ENCODE peak calls at places on chromosomes 6 and 20, in four cellular contexts. C, U, K and N are unnamed samples. For H3K36me3 and H3K27me3, the result is how much of the 10 kb centered on the place peaks cover.

GRCh38 chr6:89007209-89008001 is 44.0 kb upstream of the RNGTT start:
- DNase-seq in C (no peak), U (peak), K (no peak), N (no peak)

GRCh38 chr6:139823808-139824126 is 449.3 kb upstream of the CITED2 start:
- DNase-seq in C (no peak), U (no peak), K (no peak), N (no peak)

GRCh38 chr6:123562677-123563076 is 74.1 kb downstream of the TRDN start:
- DNase-seq in C (no peak), U (no peak), K (no peak), N (no peak)

GRCh38 chr20:57109151-57109953 is 157.1 kb downstream of the BMP7 start:
- DNase-seq in C (peak), U (peak), K (no peak), N (no peak)

GRCh38 chr6:129875610-129876515 is 14.7 kb upstream of the TMEM244 start:
- DNase-seq in C (no peak), U (no peak), K (no peak), N (no peak)

GRCh38 chr6:162249907-162250642 is 477.5 kb downstream of the PRKN start:
- DNase-seq in C (no peak), U (no peak), K (no peak), N (no peak)

GRCh38 chr20:41508335-41508734 is 109.8 kb downstream of the CHD6 start:
- DNase-seq in C (no peak), U (no peak), K (no peak), N (no peak)

GRCh38 chr6:9138856-9139426 is 703.6 kb upstream of the SLC35B3 start:
- DNase-seq in C (no peak), U (no peak), K (no peak), N (no peak)

GRCh38 chr6:26554669-26555504 is 16.7 kb downstream of the HMGN4 start:
- DNase-seq in C (no peak), U (peak), K (peak), N (no peak)

GRCh38 chr6:44738652-44739141 is 351.2 kb downstream of the CDC5L start:
- DNase-seq in C (no peak), U (peak), K (peak), N (peak)

GRCh38 chr20:60851826-60852704 is 400.0 kb upstream of the CDH4 start:
- DNase-seq in C (no peak), U (peak), K (peak), N (peak)

GRCh38 chr20:38270869-38271608 is 10.5 kb upstream of the KIAA1755 start:
- DNase-seq in C (peak), U (peak), K (no peak), N (no peak)

GRCh38 chr6:830667-831327 is 137.9 kb upstream of the EXOC2 start:
- DNase-seq in C (no peak), U (no peak), K (no peak), N (no peak)

GRCh38 chr6:128638817-128639216 is 118.4 kb upstream of the PTPRK start:
- DNase-seq in C (no peak), U (no peak), K (no peak), N (no peak)

GRCh38 chr6:107122748-107123147 is 7.4 kb upstream of the BEND3 start:
- DNase-seq in C (no peak), U (no peak), K (no peak), N (no peak)

GRCh38 chr20:36793294-36794115 is 19.9 kb upstream of the DSN1 start:
- DNase-seq in C (no peak), U (no peak), K (no peak), N (peak)

GRCh38 chr20:36792422-36792821 is 18.9 kb upstream of the DSN1 start:
- DNase-seq in C (no peak), U (peak), K (peak), N (peak)

GRCh38 chr20:36794116-36794474 is 20.5 kb upstream of the DSN1 start:
- DNase-seq in C (no peak), U (no peak), K (no peak), N (no peak)

GRCh38 chr20:36795691-36796090 is 22.1 kb upstream of the DSN1 start:
- DNase-seq in C (no peak), U (no peak), K (no peak), N (no peak)

GRCh38 chr20:36791862-36792261 is 18.3 kb upstream of the DSN1 start:
- DNase-seq in C (no peak), U (no peak), K (no peak), N (no peak)
- H3K36me3 ChIP-seq in C (under half), U (under half), K (under half), N (under half)

GRCh38 chr6:6543181-6543879 is 45.2 kb upstream of the LY86 start:
- DNase-seq in C (peak), U (no peak), K (no peak), N (no peak)

GRCh38 chr6:6546318-6547110 is 42.0 kb upstream of the LY86 start:
- DNase-seq in C (peak), U (peak), K (peak), N (peak)

GRCh38 chr6:6542357-6542756 is 46.2 kb upstream of the LY86 start:
- DNase-seq in C (no peak), U (no peak), K (no peak), N (no peak)

GRCh38 chr6:6545616-6546317 is 42.8 kb upstream of the LY86 start:
- DNase-seq in C (no peak), U (no peak), K (no peak), N (peak)

GRCh38 chr6:6547111-6547879 is 41.2 kb upstream of the LY86 start:
- DNase-seq in C (peak), U (peak), K (peak), N (peak)
- H3K4me3 ChIP-seq in C (peak), U (peak), K (peak), N (peak)

GRCh38 chr20:55390791-55391190 is 614.5 kb downstream of the CBLN4 start:
- DNase-seq in C (no peak), U (no peak), K (no peak), N (no peak)

DNA sequence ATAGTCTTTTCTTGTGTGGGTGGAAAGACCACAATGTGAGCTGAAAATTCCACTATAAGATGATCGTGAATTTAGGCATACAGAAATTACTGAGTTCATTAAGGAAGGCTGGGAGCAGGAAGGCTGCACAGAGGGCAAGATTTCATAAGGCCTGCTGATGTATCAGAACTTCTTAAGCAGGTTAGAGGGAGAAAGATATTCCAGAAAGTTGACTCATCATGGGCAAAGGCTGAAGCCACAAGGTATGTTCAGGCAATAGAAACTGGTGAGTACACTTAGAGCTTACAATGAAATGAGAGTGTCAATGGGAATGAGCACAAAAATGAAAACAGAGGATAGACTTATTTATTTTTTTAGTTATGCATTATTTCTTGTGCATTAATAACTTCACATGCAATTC is 618.6 kb downstream of the CBLN4 start:
- DNase-seq in C (no peak), U (no peak), K (no peak), N (no peak)
- H3K27me3 ChIP-seq in C (under half), U (under half), K (under half), N (under half)

GRCh38 chr20:35120012-35120701 is 27.0 kb downstream of the EDEM2 start:
- DNase-seq in C (no peak), U (no peak), K (no peak), N (no peak)

GRCh38 chr20:35117629-35118028 is 25.0 kb upstream of the TRPC4AP start:
- DNase-seq in C (no peak), U (no peak), K (no peak), N (no peak)

GRCh38 chr20:35117148-35117547 is 24.5 kb upstream of the TRPC4AP start:
- DNase-seq in C (no peak), U (no peak), K (no peak), N (no peak)

GRCh38 chr20:35122787-35123405 is 24.2 kb downstream of the EDEM2 start:
- DNase-seq in C (no peak), U (no peak), K (no peak), N (no peak)

DNA sequence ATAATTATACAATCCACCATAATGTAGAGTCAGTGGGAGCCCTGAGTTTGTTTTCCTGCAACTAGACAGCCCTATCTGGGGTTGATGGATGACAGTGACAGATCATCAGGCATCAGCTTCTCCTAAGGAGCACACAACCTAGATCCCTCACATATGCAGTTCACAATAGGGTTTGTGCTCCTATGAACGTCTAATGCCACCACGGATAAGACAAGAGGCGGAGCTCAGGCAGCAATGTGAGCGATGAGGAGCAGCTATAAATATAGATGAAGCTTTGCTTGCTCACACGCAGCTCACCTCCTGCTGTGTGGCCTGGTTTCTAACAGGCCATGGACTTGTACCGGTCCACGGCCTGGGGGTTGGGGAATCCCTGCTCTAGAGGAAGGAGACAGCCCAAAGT is 25.9 kb downstream of the EDEM2 start:
- DNase-seq in C (no peak), U (no peak), K (no peak), N (no peak)
- H3K36me3 ChIP-seq in C (under half), U (under half), K (under half), N (under half)